ENCODE peak calls at places on chromosomes 3 and 15, in eight cellular contexts. V, G, I, F, R, K, S and T are unnamed samples.
A peak's percentile ranks its signal among the peaks of the same experiment; 100 is the strongest.

GRCh38 chr3:182533394-182533793 is 259.9 kb upstream of the ATP11B start:
- DNase-seq in V (no peak), G (no peak), I (peak; percentile 69), F (no peak), R (peak; percentile 4), K (no peak), S (no peak), T (no peak)

GRCh38 chr3:184241447-184242296 is 7.1 kb downstream of the ALG3 start:
- DNase-seq in V (peak; percentile 45), G (no peak), I (peak; percentile 70), F (no peak), R (peak; percentile 28), K (no peak), S (no peak), T (peak; percentile 64)

GRCh38 chr15:41564286-41564959 is 5.4 kb downstream of the TYRO3 start:
- DNase-seq in V (no peak), G (no peak), I (no peak), F (peak; percentile 46), R (no peak), K (no peak), S (no peak), T (no peak)

GRCh38 chr3:31968391-31968926 is 12.6 kb downstream of the OSBPL10 start:
- DNase-seq in V (no peak), G (no peak), I (no peak), F (no peak), R (no peak), K (no peak), S (no peak), T (no peak)

GRCh38 chr3:138833908-138834358 is 795 bp downstream of the PIK3CB start:
- DNase-seq in V (no peak), G (no peak), I (peak; percentile 69), F (peak; percentile 14), R (peak; percentile 21), K (peak; percentile 34), S (no peak), T (no peak)

GRCh38 chr15:41934843-41935242 is 37.5 kb downstream of the EHD4 start:
- DNase-seq in V (no peak), G (peak; percentile 40), I (no peak), F (no peak), R (peak; percentile 86), K (peak; percentile 89), S (no peak), T (no peak)

GRCh38 chr15:76285241-76285825 is 25.9 kb downstream of the ETFA start:
- DNase-seq in V (no peak), G (no peak), I (no peak), F (no peak), R (no peak), K (peak; percentile 36), S (no peak), T (no peak)

GRCh38 chr3:146160233-146160963 is 586 bp downstream of the PLOD2 start:
- DNase-seq in V (peak; percentile 41), G (no peak), I (no peak), F (peak; percentile 33), R (no peak), K (peak; percentile 4), S (peak; percentile 83), T (peak; percentile 46)

GRCh38 chr3:170840291-170840859 is 29.6 kb downstream of the RPL22L1 start:
- DNase-seq in V (no peak), G (no peak), I (no peak), F (no peak), R (no peak), K (no peak), S (no peak), T (no peak)

GRCh38 chr3:132781922-132782321 is 59.7 kb upstream of the NPHP3 start:
- DNase-seq in V (no peak), G (no peak), I (no peak), F (no peak), R (no peak), K (peak; percentile 13), S (no peak), T (no peak)

GRCh38 chr15:69919816-69920215 is 177.9 kb downstream of the TLE3 start:
- DNase-seq in V (no peak), G (no peak), I (peak; percentile 32), F (no peak), R (no peak), K (no peak), S (peak; percentile 71), T (no peak)

GRCh38 chr15:76815421-76815820 is 89.7 kb downstream of the SCAPER start:
- DNase-seq in V (no peak), G (no peak), I (no peak), F (no peak), R (no peak), K (no peak), S (no peak), T (no peak)

GRCh38 chr3:127985216-127985615 is 67.0 kb upstream of the SEC61A1 start:
- DNase-seq in V (no peak), G (no peak), I (no peak), F (no peak), R (no peak), K (no peak), S (no peak), T (no peak)

GRCh38 chr15:69973102-69973714 is 124.5 kb downstream of the TLE3 start:
- DNase-seq in V (no peak), G (no peak), I (no peak), F (no peak), R (peak; percentile 46), K (peak; percentile 48), S (peak; percentile 67), T (no peak)

GRCh38 chr3:151766454-151766853 is 32.7 kb downstream of the AADACL2 start:
- DNase-seq in V (no peak), G (no peak), I (no peak), F (no peak), R (no peak), K (no peak), S (no peak), T (no peak)

GRCh38 chr15:77540346-77541060 is 92.2 kb downstream of the LINGO1 start:
- DNase-seq in V (no peak), G (no peak), I (no peak), F (no peak), R (no peak), K (no peak), S (no peak), T (no peak)

GRCh38 chr15:67133738-67134576 is 68.6 kb downstream of the SMAD3 start:
- DNase-seq in V (no peak), G (peak; percentile 20), I (no peak), F (no peak), R (no peak), K (peak; percentile 92), S (peak; percentile 75), T (no peak)